ENCODE peak calls at places on chromosome 10, in seven cellular contexts. X is prostate gland; L is left ventricle myocardium inferior; B is effector memory CD4-positive, alpha-beta T cell; Q is PC-3; I is mammary epithelial cell; H is lower lobe of right lung. Z is an unnamed sample.

GRCh38 chr10:62726142-62726541 is 78.4 kb upstream of the ADO start:
- DNase-seq in I (peak; percentile 8), L (no peak), B (no peak), X (no peak), Q (peak; percentile 86), H (no peak), Z (no peak)

GRCh38 chr10:61904711-61905445 is 3.4 kb downstream of the ARID5B start:
- DNase-seq in Q (peak; percentile 96), I (peak; percentile 90), B (peak; percentile 29), L (no peak), X (no peak), H (no peak), Z (peak; percentile 38)

GRCh38 chr10:125064681-125065492 is 95.5 kb downstream of the CTBP2 start:
- DNase-seq in I (peak; percentile 98), X (peak; percentile 79), Q (peak; percentile 96), B (no peak), H (no peak), L (no peak), Z (no peak)

GRCh38 chr10:3803884-3804741 is 19.1 kb upstream of the KLF6 start:
- DNase-seq in Q (no peak), I (no peak), L (no peak), H (no peak), B (peak; percentile 65), X (no peak), Z (no peak)

GRCh38 chr10:88707429-88708110 is 1.5 kb downstream of the LIPK start:
- DNase-seq in X (no peak), Q (no peak), B (no peak), H (no peak), I (peak; percentile 92), L (no peak), Z (no peak)

GRCh38 chr10:118042827-118043242 is 3.9 kb downstream of the RAB11FIP2 start:
- DNase-seq in H (no peak), I (no peak), B (no peak), L (no peak), Q (no peak), X (no peak), Z (peak; percentile 15)

GRCh38 chr10:116708386-116708785 is 34.0 kb downstream of the HSPA12A start:
- DNase-seq in X (no peak), L (no peak), Q (no peak), B (no peak), H (no peak), I (peak; percentile 4), Z (no peak)

GRCh38 chr10:31833753-31834152 is 94.9 kb downstream of the ARHGAP12 start:
- DNase-seq in L (no peak), H (no peak), Q (no peak), I (no peak), B (no peak), X (no peak), Z (no peak)

DNA sequence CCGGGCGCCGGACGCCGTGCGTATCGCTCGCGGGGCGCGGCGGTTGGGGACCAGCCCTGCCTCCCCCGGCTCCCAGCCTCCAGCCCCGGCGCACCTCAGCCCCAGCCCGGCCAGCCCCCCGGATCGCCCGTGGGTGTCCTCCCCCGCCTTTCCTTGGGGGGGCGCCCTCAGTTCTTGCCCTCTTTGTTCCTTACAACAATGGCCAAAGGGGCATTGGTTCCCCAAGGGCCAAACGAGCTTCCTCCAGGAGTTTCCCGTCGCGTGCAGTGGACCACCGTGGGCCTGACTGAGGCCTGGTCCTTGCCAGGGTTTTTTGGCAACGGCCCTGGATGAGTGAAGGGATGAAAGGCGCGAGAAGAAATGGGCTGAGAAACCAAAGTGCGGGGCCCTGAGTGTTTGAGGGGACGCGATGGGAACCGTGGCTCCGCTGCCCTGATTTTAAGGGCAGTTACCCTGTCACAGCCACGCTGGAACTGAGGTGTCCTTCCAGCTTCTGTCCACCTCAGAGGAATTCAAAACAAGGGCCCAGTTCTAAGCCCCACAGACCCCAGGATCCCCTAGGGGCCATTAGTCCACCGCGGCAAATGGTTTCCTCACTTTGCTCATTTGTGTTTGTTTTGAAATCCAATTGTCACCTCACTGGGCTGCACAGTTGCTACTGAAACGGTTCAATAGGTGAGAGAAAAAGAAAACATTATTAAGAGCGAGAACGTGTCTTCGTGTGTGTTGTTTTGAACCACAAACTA is 1.4 kb downstream of the MACROH2A2 start:
- DNase-seq in X (no peak), L (peak; percentile 16), I (peak; percentile 32), B (no peak), H (no peak), Q (peak; percentile 51), Z (peak; percentile 17)
- H3K4me1 ChIP-seq in X (no peaks in the 10 kb centered on the region), L (peaks cover 26% of the 10 kb centered on the region), I (no peaks in the 10 kb centered on the region), B (peaks cover 10% of the 10 kb centered on the region), H (peaks cover 8% of the 10 kb centered on the region), Q (peaks cover 32% of the 10 kb centered on the region), Z (peaks cover 30% of the 10 kb centered on the region)

GRCh38 chr10:6164271-6165095 is 38.2 kb upstream of the PFKFB3 start:
- DNase-seq in L (no peak), I (no peak), H (no peak), X (no peak), B (no peak), Q (no peak), Z (no peak)

GRCh38 chr10:6170638-6171037 is 32.1 kb upstream of the PFKFB3 start:
- DNase-seq in H (no peak), Q (no peak), B (no peak), I (no peak), X (no peak), L (no peak), Z (no peak)

GRCh38 chr10:6165221-6165725 is 37.5 kb upstream of the PFKFB3 start:
- DNase-seq in L (no peak), B (no peak), Q (no peak), X (no peak), H (no peak), I (no peak), Z (no peak)

GRCh38 chr10:6171891-6172354 is 30.8 kb upstream of the PFKFB3 start:
- DNase-seq in Q (no peak), B (no peak), I (no peak), L (peak; percentile 61), H (no peak), X (no peak), Z (peak; percentile 41)

GRCh38 chr10:6168059-6168458 is 34.7 kb upstream of the PFKFB3 start:
- DNase-seq in B (no peak), Q (no peak), I (no peak), L (no peak), X (no peak), H (no peak), Z (no peak)
- H3K4me1 ChIP-seq in B (peaks cover 9% of the 10 kb centered on the region), Q (peaks cover 5% of the 10 kb centered on the region), I (peaks cover 9% of the 10 kb centered on the region), L (peaks cover 83% of the 10 kb centered on the region), X (no peaks in the 10 kb centered on the region), H (peaks cover 40% of the 10 kb centered on the region), Z (peaks cover 49% of the 10 kb centered on the region)

GRCh38 chr10:26439436-26440090 is 1.4 kb downstream of the APBB1IP start:
- DNase-seq in I (no peak), L (no peak), X (no peak), H (no peak), B (no peak), Q (no peak), Z (no peak)

GRCh38 chr10:26438534-26439269 is 561 bp downstream of the APBB1IP start:
- DNase-seq in L (peak; percentile 34), B (peak; percentile 53), Q (no peak), H (peak; percentile 82), I (no peak), X (no peak), Z (no peak)

GRCh38 chr10:26437637-26438461 is at the start of gene APBB1IP:
- DNase-seq in B (no peak), L (peak; percentile 81), X (no peak), Q (no peak), I (no peak), H (peak; percentile 94), Z (peak; percentile 30)

GRCh38 chr10:26441491-26442214 is 3.5 kb downstream of the APBB1IP start:
- DNase-seq in X (no peak), Q (peak; percentile 4), L (no peak), B (peak; percentile 36), I (no peak), H (no peak), Z (no peak)

GRCh38 chr10:26440091-26440445 is 1.9 kb downstream of the APBB1IP start:
- DNase-seq in X (no peak), I (no peak), B (no peak), H (no peak), Q (no peak), L (no peak), Z (no peak)
- H3K4me1 ChIP-seq in X (no peaks in the 10 kb centered on the region), I (no peaks in the 10 kb centered on the region), B (peaks cover 39% of the 10 kb centered on the region), H (peaks cover 23% of the 10 kb centered on the region), Q (no peaks in the 10 kb centered on the region), L (peaks cover 7% of the 10 kb centered on the region), Z (no peaks in the 10 kb centered on the region)

DNA sequence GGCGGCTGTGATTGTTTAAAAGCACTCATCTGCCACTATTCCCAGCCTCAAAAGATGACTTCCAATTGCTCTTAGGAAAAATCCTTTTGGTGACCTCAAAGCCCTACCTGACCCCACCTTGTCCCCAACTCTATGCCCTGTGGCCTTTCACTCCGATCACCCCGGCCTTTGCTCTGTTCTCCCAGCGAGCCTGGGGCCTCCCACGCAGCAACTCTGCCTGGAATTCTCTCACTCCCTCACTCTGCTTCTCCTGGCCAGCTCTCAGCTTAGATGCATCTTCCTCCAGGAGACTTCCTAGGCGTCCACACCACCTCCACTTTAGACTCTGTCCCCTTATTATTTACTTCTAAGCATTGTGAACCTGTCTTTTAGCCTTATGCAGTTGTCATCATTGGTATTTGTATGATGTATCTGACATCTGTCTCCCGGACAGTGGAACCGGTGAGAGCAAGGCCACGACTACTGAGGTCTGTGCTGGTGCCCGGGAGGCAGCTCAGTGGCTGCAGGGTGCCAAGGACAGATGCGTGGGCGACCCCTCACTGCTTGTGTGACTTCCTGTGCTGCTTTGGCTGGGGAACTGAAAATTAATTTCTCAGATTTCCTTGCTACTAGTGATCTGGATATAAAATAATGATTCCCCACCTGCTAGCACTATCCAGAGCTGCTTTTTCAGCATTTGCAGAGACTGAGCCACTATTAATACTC is 63.0 kb downstream of the PIP4K2A start:
- DNase-seq in Q (no peak), X (no peak), I (no peak), L (no peak), H (peak; percentile 67), B (no peak), Z (no peak)
- H3K4me1 ChIP-seq in Q (peaks cover 32% of the 10 kb centered on the region), X (peaks cover 6% of the 10 kb centered on the region), I (peaks cover 9% of the 10 kb centered on the region), L (peaks cover 61% of the 10 kb centered on the region), H (peaks cover 82% of the 10 kb centered on the region), B (peaks cover 95% of the 10 kb centered on the region), Z (peaks cover 16% of the 10 kb centered on the region)

DNA sequence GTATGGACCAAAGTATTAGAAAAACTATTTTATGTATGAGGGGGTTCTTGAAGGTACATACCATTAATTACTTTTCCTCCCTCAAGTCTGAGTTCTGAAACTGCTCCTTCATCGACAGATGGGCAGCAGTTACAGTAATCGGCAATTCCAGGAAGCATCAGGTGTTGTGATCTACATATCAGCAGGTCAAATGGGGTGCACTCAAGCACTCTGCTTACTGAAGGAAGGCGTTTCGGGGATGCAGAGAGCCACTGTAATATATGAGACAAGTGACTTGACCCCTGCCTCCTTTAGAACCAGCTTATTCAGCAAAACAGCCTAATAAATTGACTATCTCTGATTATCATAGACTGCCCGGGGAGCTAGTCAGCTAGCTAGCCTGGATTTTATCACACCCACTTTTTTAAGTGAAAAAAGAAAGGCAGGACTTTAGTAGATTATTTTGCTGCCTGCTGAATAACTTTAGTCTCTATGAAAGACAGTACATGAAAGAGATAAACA is 4.2 kb downstream of the SMNDC1 start:
- DNase-seq in Q (no peak), X (no peak), B (no peak), H (no peak), I (no peak), L (no peak), Z (no peak)
- H3K4me1 ChIP-seq in Q (peaks cover 35% of the 10 kb centered on the region), X (peaks cover 6% of the 10 kb centered on the region), B (peaks cover 19% of the 10 kb centered on the region), H (peaks cover 46% of the 10 kb centered on the region), I (peaks cover 10% of the 10 kb centered on the region), L (peaks cover 94% of the 10 kb centered on the region), Z (peaks cover 46% of the 10 kb centered on the region)

GRCh38 chr10:79162022-79162421 is 93.3 kb downstream of the ZMIZ1 start:
- DNase-seq in Q (no peak), H (no peak), X (no peak), I (no peak), L (no peak), B (no peak), Z (no peak)
- H3K4me1 ChIP-seq in Q (peaks cover 49% of the 10 kb centered on the region), H (peaks cover 67% of the 10 kb centered on the region), X (peaks cover 25% of the 10 kb centered on the region), I (peaks cover 30% of the 10 kb centered on the region), L (peaks cover 98% of the 10 kb centered on the region), B (no peaks in the 10 kb centered on the region), Z (peaks cover 60% of the 10 kb centered on the region)

Z was measured in body of pancreas.